ENCODE peak calls at places on chromosomes 11 and 22, in ten cellular contexts. W is GM23338; O is naive thymus-derived CD4-positive, alpha-beta T cell; U is adipocyte; T is thoracic aorta; K is HAP-1; V is ovary; M is Peyer's patch; F is small intestine; Z is esophagus squamous epithelium. I is an unnamed sample.

GRCh38 chr11:61480261-61480660 is 28.3 kb upstream of the LRRC10B start:
- DNase-seq in W (no peak), O (no peak), U (no peak), T (no peak), K (no peak), V (no peak), M (no peak), F (no peak), Z (no peak), I (no peak)

GRCh38 chr22:19055801-19056200 is 66.4 kb downstream of the DGCR2 start:
- DNase-seq in W (no peak), O (no peak), U (no peak), T (no peak), K (no peak), V (no peak), M (no peak), F (no peak), Z (no peak), I (no peak)

GRCh38 chr22:42156121-42156520 is 25.5 kb upstream of the CYP2D6 start:
- DNase-seq in W (no peak), O (no peak), U (no peak), T (no peak), K (no peak), V (no peak), M (no peak), F (no peak), Z (no peak), I (no peak)

GRCh38 chr11:13928566-13929251 is 33.8 kb upstream of the SPON1 start:
- DNase-seq in W (no peak), O (no peak), U (peak; percentile 63), T (no peak), K (no peak), V (no peak), M (no peak), F (peak; percentile 34), Z (no peak), I (no peak)

GRCh38 chr22:42837556-42837955 is 19.5 kb downstream of the ARFGAP3 start:
- DNase-seq in W (no peak), O (no peak), U (no peak), T (no peak), K (no peak), V (no peak), M (no peak), F (no peak), Z (no peak), I (no peak)

GRCh38 chr22:43078522-43078921 is 10.7 kb downstream of the TTLL1 start:
- DNase-seq in W (no peak), O (no peak), U (no peak), T (no peak), K (no peak), V (no peak), M (peak; percentile 69), F (peak; percentile 92), Z (no peak), I (no peak)

GRCh38 chr11:61974766-61975631 is 7.6 kb upstream of the FTH1 start:
- DNase-seq in W (no peak), O (no peak), U (no peak), T (no peak), K (no peak), V (peak; percentile 30), M (no peak), F (peak; percentile 92), Z (no peak), I (no peak)

GRCh38 chr22:32781695-32782094 is 19.8 kb upstream of the TIMP3 start:
- DNase-seq in W (no peak), O (no peak), U (peak; percentile 87), T (no peak), K (no peak), V (no peak), M (no peak), F (no peak), Z (no peak), I (no peak)

GRCh38 chr11:2585566-2586090 is 114.2 kb downstream of the KCNQ1OT1 start:
- DNase-seq in W (no peak), O (no peak), U (no peak), T (no peak), K (peak; percentile 5), V (peak; percentile 12), M (no peak), F (no peak), Z (no peak), I (no peak)

GRCh38 chr11:6667733-6668374 is 12.2 kb upstream of the DCHS1 start:
- DNase-seq in W (peak; percentile 77), O (peak; percentile 45), U (peak; percentile 65), T (no peak), K (peak; percentile 30), V (no peak), M (no peak), F (peak; percentile 38), Z (no peak), I (peak; percentile 67)

DNA sequence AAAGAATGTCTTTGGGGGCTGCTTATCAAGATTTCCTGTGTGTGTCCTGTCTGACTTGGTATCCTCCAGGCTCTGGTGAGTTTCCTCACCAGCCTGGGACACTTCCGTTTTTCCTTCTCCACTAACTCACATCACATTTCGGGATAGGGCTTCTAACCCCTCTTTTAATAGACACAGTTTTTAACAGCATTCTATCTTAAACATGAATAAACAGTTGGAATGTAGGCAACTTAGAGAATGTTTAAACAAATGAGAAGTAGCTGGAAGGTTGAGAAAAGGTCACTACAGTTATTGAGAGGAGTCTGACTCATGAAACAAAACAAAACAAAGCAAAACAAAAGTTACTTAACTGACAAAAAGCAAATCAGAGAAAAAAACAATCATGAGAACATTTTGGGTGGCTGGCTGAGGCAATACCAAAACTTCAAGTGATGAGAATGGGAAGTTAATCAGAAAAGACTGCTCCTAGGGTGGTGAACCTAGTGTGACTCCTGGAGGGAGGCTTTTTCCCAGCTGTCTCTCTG is 64.7 kb upstream of the CTSC start:
- DNase-seq in W (no peak), O (no peak), U (peak; percentile 87), T (no peak), K (no peak), V (no peak), M (no peak), F (no peak), Z (no peak), I (no peak)
- H3K4me3 ChIP-seq in W (no peak overlapping the region), O (no peak overlapping the region), U (peak overlapping the region; percentile 44), T (peak overlapping the region; percentile 15), K (no peak overlapping the region), V (no peak overlapping the region), M (no peak overlapping the region), F (no peak overlapping the region), Z (no peak overlapping the region), I (no peak overlapping the region)

DNA sequence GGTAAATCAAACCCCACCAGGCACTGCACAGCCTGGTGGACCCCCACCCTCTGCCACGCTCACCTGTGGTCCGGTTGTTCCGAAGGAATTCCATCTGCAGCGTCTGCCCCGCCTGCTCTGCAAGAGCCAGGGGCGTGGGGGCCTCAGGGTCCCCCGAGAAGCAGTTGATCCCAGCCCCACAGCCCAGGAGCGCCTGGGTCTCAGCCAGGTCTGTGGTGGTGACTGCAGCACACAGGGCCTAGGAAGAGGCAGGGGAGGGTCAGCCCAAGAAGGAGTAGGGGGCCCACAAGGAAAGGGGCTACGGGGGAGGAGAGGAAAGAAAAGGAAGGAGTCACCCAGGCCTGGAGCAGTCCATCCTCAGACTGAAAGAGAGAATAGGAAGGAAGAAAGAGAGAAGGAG is 28.6 kb upstream of the PDE2A start:
- DNase-seq in W (no peak), O (no peak), U (no peak), T (no peak), K (no peak), V (peak; percentile 64), M (no peak), F (no peak), Z (no peak), I (no peak)
- H3K4me1 ChIP-seq in W (peaks cover 25% of the 10 kb centered on the region), O (no peaks in the 10 kb centered on the region), U (peaks cover 35% of the 10 kb centered on the region), T (no peaks in the 10 kb centered on the region), K (peaks cover 21% of the 10 kb centered on the region), V (peaks cover 19% of the 10 kb centered on the region), M (no peaks in the 10 kb centered on the region), F (no peaks in the 10 kb centered on the region), Z (no peaks in the 10 kb centered on the region), I (no peaks in the 10 kb centered on the region)

DNA sequence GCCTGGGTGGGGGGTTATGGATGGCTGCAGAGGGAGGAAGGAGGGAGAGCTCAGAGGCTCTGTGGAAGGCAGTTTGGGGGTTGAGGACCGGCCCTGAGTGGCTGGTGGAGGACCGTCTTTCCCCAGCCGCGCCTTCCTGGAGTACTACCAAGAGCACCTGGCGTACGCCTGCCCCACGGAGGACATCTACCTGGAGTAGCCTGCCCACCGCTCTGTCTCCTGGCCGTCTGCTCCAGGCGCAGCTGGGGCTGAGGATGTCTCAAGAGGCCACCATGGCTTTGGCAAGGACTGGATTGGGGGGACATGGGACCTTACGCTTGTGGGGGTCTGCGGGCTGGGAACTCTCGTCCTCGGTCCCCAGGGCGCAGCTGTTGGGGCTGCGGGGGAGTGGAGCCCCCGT is 10.0 kb downstream of the MAPK8IP2 start:
- DNase-seq in W (no peak), O (no peak), U (no peak), T (no peak), K (no peak), V (no peak), M (no peak), F (no peak), Z (no peak), I (no peak)
- H3K27me3 ChIP-seq in W (peaks cover 15% of the 10 kb centered on the region), O (no peaks in the 10 kb centered on the region), U (peaks cover 51% of the 10 kb centered on the region), T (peaks cover 4% of the 10 kb centered on the region), K (no peaks in the 10 kb centered on the region), V (no peaks in the 10 kb centered on the region), M (no peaks in the 10 kb centered on the region), F (no peaks in the 10 kb centered on the region), Z (no peaks in the 10 kb centered on the region), I (no peaks in the 10 kb centered on the region)

GRCh38 chr11:8564526-8564925 is 29.5 kb downstream of the STK33 start:
- DNase-seq in W (peak; percentile 20), O (no peak), U (no peak), T (no peak), K (no peak), V (no peak), M (no peak), F (no peak), Z (no peak), I (no peak)
- H3K4me3 ChIP-seq in W (no peak overlapping the region), O (no peak overlapping the region), U (no peak overlapping the region), T (no peak overlapping the region), K (no peak overlapping the region), V (no peak overlapping the region), M (no peak overlapping the region), F (no peak overlapping the region), Z (no peak overlapping the region), I (no peak overlapping the region)

DNA sequence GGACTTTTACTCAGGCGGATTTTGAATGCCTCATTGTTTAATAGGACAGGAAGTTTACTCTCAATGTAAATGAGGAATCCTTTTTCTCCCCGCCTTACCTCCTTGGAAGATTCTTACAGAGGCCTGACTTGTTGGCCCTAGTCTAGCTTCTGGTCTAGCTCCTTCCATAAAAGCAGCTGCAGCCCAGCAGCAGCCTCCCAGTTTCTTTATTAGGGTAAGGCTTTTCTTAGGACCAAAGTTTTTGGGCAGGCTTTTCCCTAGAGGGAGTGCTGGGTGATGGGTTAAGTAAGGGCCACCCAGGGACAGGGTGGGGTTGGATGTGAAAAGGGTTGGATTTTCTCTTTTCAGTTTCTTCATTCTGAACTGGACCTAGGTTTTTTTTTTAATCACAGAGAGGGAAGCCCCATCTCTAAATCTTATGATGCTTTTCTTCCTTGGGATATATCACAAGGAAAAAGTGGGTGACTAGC is 49.7 kb downstream of the LIF start:
- DNase-seq in W (peak; percentile 73), O (no peak), U (no peak), T (no peak), K (no peak), V (no peak), M (no peak), F (no peak), Z (no peak), I (no peak)
- H3K4me1 ChIP-seq in W (peaks cover 18% of the 10 kb centered on the region), O (peaks cover 13% of the 10 kb centered on the region), U (peaks cover 24% of the 10 kb centered on the region), T (peaks cover 10% of the 10 kb centered on the region), K (peaks cover 22% of the 10 kb centered on the region), V (peaks cover 10% of the 10 kb centered on the region), M (peaks cover 10% of the 10 kb centered on the region), F (peaks cover 10% of the 10 kb centered on the region), Z (peaks cover 20% of the 10 kb centered on the region), I (peaks cover 28% of the 10 kb centered on the region)